ENCODE peak calls at places on chromosomes 5 and 9, in eight cellular contexts. K is A549, Y is SK-N-SH, P is HCT116, H is H1, Z is HepG2, G is K562, D is GM12878. M is an unnamed sample.
A peak's percentile ranks its signal among the peaks of the same experiment; 100 is the strongest.

GRCh38 chr5:153712946-153713345 is 222.5 kb downstream of the GRIA1 start:
- DNase-seq in K (no peak), Y (no peak), P (no peak), H (no peak), Z (no peak), G (no peak), D (no peak), M (no peak)

GRCh38 chr5:2603176-2603575 is 148.3 kb downstream of the IRX2 start:
- DNase-seq in K (no peak), Y (no peak), P (no peak), H (no peak), Z (no peak), G (no peak), D (no peak), M (no peak)

GRCh38 chr5:167442922-167443321 is 848.5 kb upstream of the WWC1 start:
- DNase-seq in K (no peak), Y (no peak), P (no peak), H (no peak), Z (no peak), G (no peak), D (no peak), M (no peak)

GRCh38 chr9:13513710-13514444 is 234.4 kb upstream of the MPDZ start:
- DNase-seq in K (no peak), Y (peak; percentile 24), P (no peak), H (no peak), Z (no peak), G (no peak), D (no peak), M (peak; percentile 9)

GRCh38 chr5:54580997-54581741 is 63.6 kb downstream of the SNX18 start:
- DNase-seq in K (no peak), Y (no peak), P (no peak), H (no peak), Z (no peak), G (no peak), D (no peak), M (no peak)

GRCh38 chr5:136901-137300 is 44.9 kb downstream of the PLEKHG4B start:
- DNase-seq in K (peak; percentile 25), Y (no peak), P (no peak), H (no peak), Z (no peak), G (no peak), D (no peak), M (no peak)

GRCh38 chr5:89847743-89848142 is 561.8 kb downstream of the CETN3 start:
- DNase-seq in K (no peak), Y (no peak), P (no peak), H (no peak), Z (no peak), G (no peak), D (no peak), M (no peak)

GRCh38 chr9:110844121-110844520 is 175.5 kb downstream of the MUSK start:
- DNase-seq in K (no peak), Y (no peak), P (no peak), H (no peak), Z (no peak), G (no peak), D (no peak), M (no peak)

GRCh38 chr5:151285683-151286082 is 17.9 kb downstream of the SLC36A3 start:
- DNase-seq in K (no peak), Y (no peak), P (no peak), H (no peak), Z (no peak), G (no peak), D (no peak), M (no peak)

GRCh38 chr5:75002271-75002670 is 50.1 kb downstream of the GCNT4 start:
- DNase-seq in K (no peak), Y (no peak), P (no peak), H (no peak), Z (peak; percentile 16), G (no peak), D (no peak), M (no peak)

GRCh38 chr9:134496413-134497282 is 145.0 kb upstream of the COL5A1 start:
- DNase-seq in K (no peak), Y (no peak), P (no peak), H (no peak), Z (no peak), G (no peak), D (no peak), M (no peak)

GRCh38 chr9:71692337-71692736 is 76.0 kb downstream of the CEMIP2 start:
- DNase-seq in K (no peak), Y (no peak), P (no peak), H (no peak), Z (no peak), G (no peak), D (no peak), M (no peak)

GRCh38 chr5:173397531-173397930 is 69.3 kb upstream of the STC2 start:
- DNase-seq in K (no peak), Y (no peak), P (no peak), H (no peak), Z (no peak), G (no peak), D (no peak), M (no peak)

GRCh38 chr5:38807570-38808461 is 38.0 kb upstream of the OSMR start:
- DNase-seq in K (peak; percentile 38), Y (no peak), P (no peak), H (no peak), Z (no peak), G (no peak), D (no peak), M (peak; percentile 86)

GRCh38 chr9:131762356-131762932 is 22.6 kb upstream of the RAPGEF1 start:
- DNase-seq in K (peak; percentile 66), Y (peak; percentile 97), P (peak; percentile 43), H (peak; percentile 29), Z (peak; percentile 41), G (peak; percentile 93), D (no peak), M (peak; percentile 47)

GRCh38 chr9:134962065-134962997 is 44.6 kb upstream of the FCN1 start:
- DNase-seq in K (no peak), Y (no peak), P (no peak), H (no peak), Z (no peak), G (no peak), D (no peak), M (no peak)

GRCh38 chr9:134708672-134709038 is 67.1 kb downstream of the COL5A1 start:
- DNase-seq in K (no peak), Y (no peak), P (no peak), H (no peak), Z (no peak), G (no peak), D (no peak), M (no peak)

GRCh38 chr5:132277971-132278964 is 15.9 kb upstream of the SLC22A4 start:
- DNase-seq in K (no peak), Y (no peak), P (no peak), H (no peak), Z (peak; percentile 63), G (peak; percentile 66), D (no peak), M (no peak)

GRCh38 chr5:80191397-80191796 is 64.5 kb downstream of the SERINC5 start:
- DNase-seq in K (no peak), Y (no peak), P (no peak), H (no peak), Z (no peak), G (no peak), D (no peak), M (no peak)

GRCh38 chr5:135244620-135245021 is 154.4 kb downstream of the MACROH2A1 start:
- DNase-seq in K (no peak), Y (no peak), P (no peak), H (no peak), Z (no peak), G (no peak), D (no peak), M (no peak)

GRCh38 chr5:4079881-4080280 is 484.2 kb downstream of the IRX1 start:
- DNase-seq in K (no peak), Y (no peak), P (no peak), H (no peak), Z (no peak), G (no peak), D (no peak), M (no peak)
- H3K9me3 ChIP-seq in K (peaks cover 11% of the 10 kb centered on the region), Y (no peaks in the 10 kb centered on the region), P (peaks cover 34% of the 10 kb centered on the region), H (no peaks in the 10 kb centered on the region), Z (peaks cover 87% of the 10 kb centered on the region), G (peaks cover 3% of the 10 kb centered on the region), D (no peaks in the 10 kb centered on the region), M (peaks cover 5% of the 10 kb centered on the region)

GRCh38 chr5:91382530-91383026 is 539 bp downstream of the ARRDC3 start:
- DNase-seq in K (peak; percentile 51), Y (no peak), P (no peak), H (no peak), Z (peak; percentile 22), G (no peak), D (peak; percentile 31), M (peak; percentile 71)
- TF ChIP-seq MAX in K (no peak), Y (peak; percentile 4), P (no peak), H (no peak), Z (no peak), G (no peak), D (no peak), M (no peak)

GRCh38 chr5:50343715-50344114 is 97.4 kb downstream of the EMB start:
- DNase-seq in K (no peak), Y (no peak), P (no peak), H (no peak), Z (no peak), G (no peak), D (no peak), M (no peak)

DNA sequence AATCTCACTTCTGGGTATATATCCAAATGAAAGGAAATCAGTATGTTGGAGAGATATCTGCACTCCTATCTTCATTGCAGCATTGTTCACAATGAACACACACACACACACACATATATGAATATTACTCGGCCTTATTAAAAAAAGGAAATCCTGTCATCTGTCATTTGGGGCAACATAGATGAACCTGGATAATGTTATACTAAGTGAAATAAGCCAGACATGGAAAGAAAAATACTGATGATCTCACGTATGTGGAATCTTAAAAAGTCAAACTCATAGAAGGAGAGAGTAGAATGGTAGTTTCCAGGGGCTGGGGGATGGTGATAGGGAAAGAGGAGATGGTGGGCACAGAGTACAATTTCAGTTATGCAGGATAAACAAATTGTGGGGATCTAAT is 100.3 kb downstream of the EMB start:
- DNase-seq in K (no peak), Y (no peak), P (no peak), H (no peak), Z (no peak), G (no peak), D (no peak), M (no peak)
- H3K9me3 ChIP-seq in K (peaks cover 4% of the 10 kb centered on the region), Y (no peaks in the 10 kb centered on the region), P (no peaks in the 10 kb centered on the region), H (peaks cover 43% of the 10 kb centered on the region), Z (peaks cover 86% of the 10 kb centered on the region), G (peaks cover 2% of the 10 kb centered on the region), D (no peaks in the 10 kb centered on the region), M (peaks cover 1% of the 10 kb centered on the region)

DNA sequence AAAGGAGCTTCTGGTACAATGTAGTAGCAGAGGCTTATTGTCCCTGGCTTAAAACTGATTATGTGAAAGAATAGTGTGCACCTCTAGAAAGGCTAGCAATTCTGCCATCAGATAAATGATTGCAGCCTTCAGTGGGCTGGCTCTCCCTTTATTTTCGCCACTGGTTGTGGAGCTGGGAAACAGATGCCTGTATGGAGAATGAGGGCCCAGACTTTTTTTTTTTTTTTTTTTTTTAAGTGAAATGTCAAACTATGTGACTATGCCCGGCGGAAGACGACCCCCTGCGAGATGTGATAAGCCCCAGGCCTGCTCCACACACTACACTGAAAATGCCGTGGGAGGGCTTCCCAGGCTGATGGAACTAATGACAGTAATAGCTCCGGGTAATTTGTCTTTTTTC is 28.7 kb downstream of the ISL1 start:
- DNase-seq in K (no peak), Y (peak; percentile 63), P (no peak), H (no peak), Z (no peak), G (no peak), D (no peak), M (no peak)
- TF ChIP-seq MAX in K (no peak), Y (no peak), P (no peak), H (no peak), Z (no peak), G (no peak), D (no peak), M (no peak)

M was measured in endothelial cell of umbilical vein.